ENCODE peak calls at places on chromosomes 3 and 15, in ten cellular contexts. One of them, this sample, is unnamed.
A peak's percentile ranks its signal among the peaks of the same experiment; 100 is the strongest.

GRCh38 chr3:47315069-47315647 is 32.4 kb downstream of the KLHL18 start:
- DNase-seq in choroid plexus epithelial cell: peak; percentile 57
- DNase-seq in Peyer's patch: no peak
- DNase-seq in AG09309: no peak
- DNase-seq in foreskin fibroblast: peak; percentile 6
- DNase-seq in psoas muscle: no peak
- DNase-seq in AG04449: no peak
- DNase-seq in GM23338: no peak
- DNase-seq in K562: peak; percentile 92
- DNase-seq in GM20000: no peak
- DNase-seq in this sample: no peak

GRCh38 chr3:111751961-111752360 is 107.1 kb upstream of the PHLDB2 start:
- DNase-seq in choroid plexus epithelial cell: peak; percentile 93
- DNase-seq in Peyer's patch: no peak
- DNase-seq in AG09309: peak; percentile 71
- DNase-seq in foreskin fibroblast: peak; percentile 90
- DNase-seq in psoas muscle: no peak
- DNase-seq in AG04449: peak; percentile 93
- DNase-seq in GM23338: peak; percentile 46
- DNase-seq in K562: no peak
- DNase-seq in GM20000: no peak
- DNase-seq in this sample: no peak

GRCh38 chr3:125594581-125595011 is 701 bp downstream of the OSBPL11 start:
- DNase-seq in choroid plexus epithelial cell: peak; percentile 34
- DNase-seq in Peyer's patch: peak; percentile 39
- DNase-seq in AG09309: no peak
- DNase-seq in foreskin fibroblast: peak; percentile 54
- DNase-seq in psoas muscle: no peak
- DNase-seq in AG04449: no peak
- DNase-seq in GM23338: peak; percentile 17
- DNase-seq in K562: peak; percentile 28
- DNase-seq in GM20000: no peak
- DNase-seq in this sample: peak; percentile 41

GRCh38 chr15:65302061-65302460 is 2.4 kb upstream of the RNU5B-1 start:
- DNase-seq in choroid plexus epithelial cell: no peak
- DNase-seq in Peyer's patch: no peak
- DNase-seq in AG09309: no peak
- DNase-seq in foreskin fibroblast: no peak
- DNase-seq in psoas muscle: no peak
- DNase-seq in AG04449: no peak
- DNase-seq in GM23338: no peak
- DNase-seq in K562: no peak
- DNase-seq in GM20000: no peak
- DNase-seq in this sample: no peak

GRCh38 chr15:82621970-82622369 is 25.2 kb downstream of the CPEB1 start:
- DNase-seq in choroid plexus epithelial cell: no peak
- DNase-seq in Peyer's patch: no peak
- DNase-seq in AG09309: no peak
- DNase-seq in foreskin fibroblast: no peak
- DNase-seq in psoas muscle: no peak
- DNase-seq in AG04449: no peak
- DNase-seq in GM23338: peak; percentile 45
- DNase-seq in K562: peak; percentile 33
- DNase-seq in GM20000: no peak
- DNase-seq in this sample: no peak

GRCh38 chr15:25362545-25362944 is 76.3 kb downstream of the UBE3A start:
- DNase-seq in choroid plexus epithelial cell: no peak
- DNase-seq in Peyer's patch: no peak
- DNase-seq in AG09309: no peak
- DNase-seq in foreskin fibroblast: no peak
- DNase-seq in psoas muscle: no peak
- DNase-seq in AG04449: no peak
- DNase-seq in GM23338: no peak
- DNase-seq in K562: no peak
- DNase-seq in GM20000: no peak
- DNase-seq in this sample: no peak

GRCh38 chr3:117036259-117036799 is 326.8 kb downstream of the TUSC7 start:
- DNase-seq in choroid plexus epithelial cell: peak; percentile 92
- DNase-seq in Peyer's patch: no peak
- DNase-seq in AG09309: peak; percentile 10
- DNase-seq in foreskin fibroblast: peak; percentile 97
- DNase-seq in psoas muscle: no peak
- DNase-seq in AG04449: peak; percentile 61
- DNase-seq in GM23338: no peak
- DNase-seq in K562: no peak
- DNase-seq in GM20000: no peak
- DNase-seq in this sample: no peak

GRCh38 chr3:32154180-32154579 is 47.8 kb downstream of the GPD1L start:
- DNase-seq in choroid plexus epithelial cell: peak; percentile 44
- DNase-seq in Peyer's patch: no peak
- DNase-seq in AG09309: no peak
- DNase-seq in foreskin fibroblast: no peak
- DNase-seq in psoas muscle: no peak
- DNase-seq in AG04449: no peak
- DNase-seq in GM23338: peak; percentile 69
- DNase-seq in K562: peak; percentile 18
- DNase-seq in GM20000: no peak
- DNase-seq in this sample: no peak

GRCh38 chr15:22951381-22952280 is 28.5 kb downstream of the CYFIP1 start:
- DNase-seq in choroid plexus epithelial cell: no peak
- DNase-seq in Peyer's patch: no peak
- DNase-seq in AG09309: no peak
- DNase-seq in foreskin fibroblast: no peak
- DNase-seq in psoas muscle: no peak
- DNase-seq in AG04449: no peak
- DNase-seq in GM23338: no peak
- DNase-seq in K562: no peak
- DNase-seq in GM20000: no peak
- DNase-seq in this sample: no peak

GRCh38 chr3:13872451-13872850 is 7.4 kb downstream of the WNT7A start:
- DNase-seq in choroid plexus epithelial cell: no peak
- DNase-seq in Peyer's patch: no peak
- DNase-seq in AG09309: no peak
- DNase-seq in foreskin fibroblast: no peak
- DNase-seq in psoas muscle: no peak
- DNase-seq in AG04449: no peak
- DNase-seq in GM23338: no peak
- DNase-seq in K562: no peak
- DNase-seq in GM20000: no peak
- DNase-seq in this sample: no peak

GRCh38 chr3:29280675-29281264 is at the start of gene RBMS3:
- DNase-seq in choroid plexus epithelial cell: peak; percentile 98
- DNase-seq in Peyer's patch: peak; percentile 22
- DNase-seq in AG09309: peak; percentile 91
- DNase-seq in foreskin fibroblast: peak; percentile 95
- DNase-seq in psoas muscle: peak; percentile 92
- DNase-seq in AG04449: peak; percentile 86
- DNase-seq in GM23338: peak; percentile 86
- DNase-seq in K562: no peak
- DNase-seq in GM20000: peak; percentile 28
- DNase-seq in this sample: peak; percentile 38

GRCh38 chr3:101556064-101556463 is 5.6 kb upstream of the TRMT10C start:
- DNase-seq in choroid plexus epithelial cell: no peak
- DNase-seq in Peyer's patch: no peak
- DNase-seq in AG09309: no peak
- DNase-seq in foreskin fibroblast: no peak
- DNase-seq in psoas muscle: no peak
- DNase-seq in AG04449: no peak
- DNase-seq in GM23338: peak; percentile 62
- DNase-seq in K562: no peak
- DNase-seq in GM20000: no peak
- DNase-seq in this sample: no peak

GRCh38 chr3:101567528-101568317 is 6.1 kb downstream of the TRMT10C start:
- DNase-seq in choroid plexus epithelial cell: peak; percentile 62
- DNase-seq in Peyer's patch: no peak
- DNase-seq in AG09309: no peak
- DNase-seq in foreskin fibroblast: peak; percentile 51
- DNase-seq in psoas muscle: no peak
- DNase-seq in AG04449: no peak
- DNase-seq in GM23338: no peak
- DNase-seq in K562: no peak
- DNase-seq in GM20000: no peak
- DNase-seq in this sample: no peak

DNA sequence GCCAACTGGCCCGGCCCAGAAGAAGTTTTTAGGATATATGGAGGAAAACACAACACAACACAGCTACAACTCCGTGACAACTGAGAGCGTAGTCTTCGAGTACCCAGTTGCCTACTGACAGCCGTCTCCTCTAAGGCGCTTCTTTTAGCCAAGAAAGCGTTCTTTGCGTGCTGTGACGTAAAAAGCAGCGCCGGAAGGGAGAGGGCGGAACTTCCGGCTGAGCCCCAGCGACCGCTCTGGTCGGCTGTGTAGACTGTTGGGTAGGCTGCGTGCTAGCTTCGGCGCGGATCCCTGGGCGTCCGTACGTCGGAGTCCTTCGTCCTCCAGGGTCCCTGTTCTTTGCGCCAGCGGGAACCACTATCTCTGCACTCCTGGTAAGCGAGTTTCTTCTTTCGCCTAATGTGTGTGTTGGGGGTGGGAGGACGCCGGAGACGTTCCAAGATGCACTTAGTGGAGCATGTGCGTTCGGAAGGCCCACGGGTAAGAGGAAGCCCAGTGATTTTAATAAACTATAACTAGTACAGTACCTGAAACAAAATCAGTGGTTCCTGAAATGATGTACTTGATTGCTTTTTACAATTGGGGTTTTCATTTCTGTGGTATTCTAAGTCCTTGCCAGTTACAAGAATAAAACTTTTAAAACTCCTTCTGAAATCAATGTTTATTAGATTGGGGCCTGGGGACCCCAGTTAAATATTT is at the start of gene TRMT10C:
- DNase-seq in choroid plexus epithelial cell: peak; percentile 95
- DNase-seq in Peyer's patch: peak; percentile 85
- DNase-seq in AG09309: peak; percentile 56
- DNase-seq in foreskin fibroblast: peak; percentile 96
- DNase-seq in psoas muscle: peak; percentile 95
- DNase-seq in AG04449: no peak
- DNase-seq in GM23338: peak; percentile 98
- DNase-seq in K562: peak; percentile 93
- DNase-seq in GM20000: peak; percentile 92
- DNase-seq in this sample: peak; percentile 86
- TF ChIP-seq CTCF in choroid plexus epithelial cell: no peak
- TF ChIP-seq CTCF in Peyer's patch: no peak
- TF ChIP-seq CTCF in AG09309: no peak
- TF ChIP-seq CTCF in foreskin fibroblast: no peak
- TF ChIP-seq CTCF in psoas muscle: no peak
- TF ChIP-seq CTCF in AG04449: no peak
- TF ChIP-seq CTCF in GM23338: no peak
- TF ChIP-seq CTCF in K562: no peak
- TF ChIP-seq CTCF in GM20000: no peak
- TF ChIP-seq CTCF in this sample: no peak

GRCh38 chr3:179272385-179272784 is 21.5 kb upstream of the KCNMB3 start:
- DNase-seq in choroid plexus epithelial cell: peak; percentile 39
- DNase-seq in Peyer's patch: no peak
- DNase-seq in AG09309: no peak
- DNase-seq in foreskin fibroblast: peak; percentile 54
- DNase-seq in psoas muscle: no peak
- DNase-seq in AG04449: no peak
- DNase-seq in GM23338: no peak
- DNase-seq in K562: no peak
- DNase-seq in GM20000: no peak
- DNase-seq in this sample: no peak
- TF ChIP-seq CTCF in choroid plexus epithelial cell: peak; percentile 62
- TF ChIP-seq CTCF in Peyer's patch: no peak
- TF ChIP-seq CTCF in AG09309: peak; percentile 44
- TF ChIP-seq CTCF in foreskin fibroblast: no peak
- TF ChIP-seq CTCF in psoas muscle: peak; percentile 10
- TF ChIP-seq CTCF in AG04449: peak; percentile 26
- TF ChIP-seq CTCF in GM23338: peak; percentile 34
- TF ChIP-seq CTCF in K562: no peak
- TF ChIP-seq CTCF in GM20000: no peak
- TF ChIP-seq CTCF in this sample: no peak

GRCh38 chr3:37704129-37704528 is 157.6 kb upstream of the CTDSPL start:
- DNase-seq in choroid plexus epithelial cell: no peak
- DNase-seq in Peyer's patch: no peak
- DNase-seq in AG09309: no peak
- DNase-seq in foreskin fibroblast: no peak
- DNase-seq in psoas muscle: no peak
- DNase-seq in AG04449: no peak
- DNase-seq in GM23338: no peak
- DNase-seq in K562: no peak
- DNase-seq in GM20000: no peak
- DNase-seq in this sample: no peak

GRCh38 chr3:37701729-37702128 is 160.0 kb upstream of the CTDSPL start:
- DNase-seq in choroid plexus epithelial cell: no peak
- DNase-seq in Peyer's patch: no peak
- DNase-seq in AG09309: no peak
- DNase-seq in foreskin fibroblast: no peak
- DNase-seq in psoas muscle: no peak
- DNase-seq in AG04449: no peak
- DNase-seq in GM23338: no peak
- DNase-seq in K562: no peak
- DNase-seq in GM20000: no peak
- DNase-seq in this sample: no peak

GRCh38 chr3:37703633-37704032 is 158.0 kb upstream of the CTDSPL start:
- DNase-seq in choroid plexus epithelial cell: peak; percentile 63
- DNase-seq in Peyer's patch: no peak
- DNase-seq in AG09309: no peak
- DNase-seq in foreskin fibroblast: peak; percentile 28
- DNase-seq in psoas muscle: no peak
- DNase-seq in AG04449: no peak
- DNase-seq in GM23338: no peak
- DNase-seq in K562: no peak
- DNase-seq in GM20000: no peak
- DNase-seq in this sample: no peak

GRCh38 chr3:37702478-37703154 is 159.1 kb upstream of the CTDSPL start:
- DNase-seq in choroid plexus epithelial cell: no peak
- DNase-seq in Peyer's patch: no peak
- DNase-seq in AG09309: no peak
- DNase-seq in foreskin fibroblast: no peak
- DNase-seq in psoas muscle: no peak
- DNase-seq in AG04449: no peak
- DNase-seq in GM23338: no peak
- DNase-seq in K562: no peak
- DNase-seq in GM20000: no peak
- DNase-seq in this sample: no peak

GRCh38 chr3:37700849-37701248 is 160.8 kb upstream of the CTDSPL start:
- DNase-seq in choroid plexus epithelial cell: peak; percentile 4
- DNase-seq in Peyer's patch: no peak
- DNase-seq in AG09309: no peak
- DNase-seq in foreskin fibroblast: peak; percentile 35
- DNase-seq in psoas muscle: no peak
- DNase-seq in AG04449: no peak
- DNase-seq in GM23338: no peak
- DNase-seq in K562: no peak
- DNase-seq in GM20000: no peak
- DNase-seq in this sample: no peak
- TF ChIP-seq CTCF in choroid plexus epithelial cell: peak; percentile 2
- TF ChIP-seq CTCF in Peyer's patch: no peak
- TF ChIP-seq CTCF in AG09309: peak; percentile 11
- TF ChIP-seq CTCF in foreskin fibroblast: no peak
- TF ChIP-seq CTCF in psoas muscle: peak; percentile 33
- TF ChIP-seq CTCF in AG04449: no peak
- TF ChIP-seq CTCF in GM23338: no peak
- TF ChIP-seq CTCF in K562: peak; percentile 44
- TF ChIP-seq CTCF in GM20000: no peak
- TF ChIP-seq CTCF in this sample: no peak

DNA sequence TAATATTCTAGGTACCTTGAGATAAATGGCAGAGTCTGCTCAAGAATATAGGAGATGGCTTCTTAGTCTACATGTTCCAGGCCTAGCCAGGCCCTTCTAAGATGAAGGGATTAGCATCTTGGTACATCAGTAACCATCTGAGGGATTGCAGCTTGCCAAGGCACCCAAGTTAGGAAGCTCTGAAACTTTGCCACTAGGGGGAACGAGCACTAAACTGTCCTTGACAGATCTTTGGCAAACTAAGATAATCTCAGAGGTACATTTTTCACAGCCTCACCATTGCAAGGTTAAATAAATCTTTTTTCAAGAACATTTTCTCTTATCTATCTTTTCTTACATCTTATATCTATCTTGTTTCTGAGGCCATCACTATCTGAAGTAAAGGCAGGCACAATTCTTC is 351.2 kb downstream of the RAP2B start:
- DNase-seq in choroid plexus epithelial cell: peak; percentile 38
- DNase-seq in Peyer's patch: no peak
- DNase-seq in AG09309: no peak
- DNase-seq in foreskin fibroblast: peak; percentile 10
- DNase-seq in psoas muscle: no peak
- DNase-seq in AG04449: no peak
- DNase-seq in GM23338: peak; percentile 63
- DNase-seq in K562: peak; percentile 12
- DNase-seq in GM20000: no peak
- DNase-seq in this sample: no peak
- TF ChIP-seq CTCF in choroid plexus epithelial cell: peak; percentile 57
- TF ChIP-seq CTCF in Peyer's patch: no peak
- TF ChIP-seq CTCF in AG09309: peak; percentile 37
- TF ChIP-seq CTCF in foreskin fibroblast: peak; percentile 27
- TF ChIP-seq CTCF in psoas muscle: no peak
- TF ChIP-seq CTCF in AG04449: peak; percentile 16
- TF ChIP-seq CTCF in GM23338: peak; percentile 59
- TF ChIP-seq CTCF in K562: no peak
- TF ChIP-seq CTCF in GM20000: no peak
- TF ChIP-seq CTCF in this sample: no peak